ENCODE peak calls at places on chromosomes 6 and 20, in six cellular contexts. S, M, E, J, X and B are unnamed samples.

GRCh38 chr6:148888853-148889252 is 142.0 kb downstream of the UST start:
- DNase-seq in S (no peak), M (no peak), E (no peak), J (no peak), X (no peak), B (no peak)

GRCh38 chr6:56435326-56435725 is 187.9 kb upstream of the COL21A1 start:
- DNase-seq in S (no peak), M (no peak), E (no peak), J (no peak), X (no peak), B (no peak)

GRCh38 chr6:150599199-150600002 is at the start of gene PLEKHG1:
- DNase-seq in S (peak; percentile 77), M (peak; percentile 53), E (peak; percentile 81), J (no peak), X (peak; percentile 83), B (peak; percentile 65)

GRCh38 chr20:38809942-38810341 is 4.4 kb downstream of the PPP1R16B start:
- DNase-seq in S (no peak), M (no peak), E (no peak), J (no peak), X (no peak), B (no peak)

GRCh38 chr6:17485181-17485580 is 91.8 kb downstream of the CAP2 start:
- DNase-seq in S (no peak), M (no peak), E (no peak), J (no peak), X (no peak), B (no peak)

GRCh38 chr6:106339334-106340029 is 13.9 kb upstream of the ATG5 start:
- DNase-seq in S (peak; percentile 55), M (peak; percentile 32), E (peak; percentile 38), J (peak; percentile 41), X (no peak), B (no peak)

GRCh38 chr6:117503211-117503610 is 20.7 kb downstream of the DCBLD1 start:
- DNase-seq in S (no peak), M (no peak), E (no peak), J (no peak), X (no peak), B (no peak)

GRCh38 chr6:157159339-157159738 is 164.0 kb downstream of the TMEM242 start:
- DNase-seq in S (no peak), M (no peak), E (no peak), J (no peak), X (no peak), B (no peak)

GRCh38 chr6:45987866-45988265 is 27.8 kb downstream of the CLIC5 start:
- DNase-seq in S (no peak), M (no peak), E (no peak), J (no peak), X (no peak), B (no peak)

GRCh38 chr20:62368629-62369507 is 1.8 kb upstream of the LAMA5 start:
- DNase-seq in S (no peak), M (no peak), E (no peak), J (no peak), X (peak; percentile 70), B (no peak)

GRCh38 chr6:114735118-114735730 is 392.4 kb upstream of the HS3ST5 start:
- DNase-seq in S (no peak), M (no peak), E (no peak), J (no peak), X (no peak), B (no peak)

GRCh38 chr6:41237128-41237527 is 9.0 kb downstream of the TREML4 start:
- DNase-seq in S (no peak), M (no peak), E (no peak), J (no peak), X (no peak), B (no peak)

GRCh38 chr6:422423-423061 is 31.0 kb downstream of the IRF4 start:
- DNase-seq in S (no peak), M (no peak), E (no peak), J (peak; percentile 57), X (no peak), B (no peak)

GRCh38 chr6:139133272-139133671 is 1.6 kb upstream of the HECA start:
- DNase-seq in S (no peak), M (no peak), E (peak; percentile 67), J (no peak), X (no peak), B (no peak)

GRCh38 chr6:91106083-91106482 is 519.2 kb upstream of the MAP3K7 start:
- DNase-seq in S (no peak), M (no peak), E (no peak), J (no peak), X (no peak), B (no peak)

GRCh38 chr6:123648020-123648580 is 11.3 kb upstream of the TRDN start:
- DNase-seq in S (no peak), M (no peak), E (no peak), J (no peak), X (no peak), B (no peak)

GRCh38 chr20:34129518-34130162 is 17.6 kb upstream of the EIF2S2 start:
- DNase-seq in S (peak; percentile 72), M (peak; percentile 44), E (peak; percentile 73), J (peak; percentile 29), X (peak; percentile 41), B (peak; percentile 60)

GRCh38 chr6:12749531-12750379 is 33.2 kb downstream of the PHACTR1 start:
- DNase-seq in S (no peak), M (no peak), E (no peak), J (no peak), X (no peak), B (no peak)

GRCh38 chr6:163337958-163338357 is 76.6 kb upstream of the QKI start:
- DNase-seq in S (no peak), M (no peak), E (no peak), J (no peak), X (no peak), B (no peak)

GRCh38 chr6:43610431-43610830 is 18.6 kb downstream of the GTPBP2 start:
- DNase-seq in S (no peak), M (no peak), E (no peak), J (no peak), X (no peak), B (no peak)

GRCh38 chr20:50246367-50247195 is 56.0 kb downstream of the CEBPB start:
- DNase-seq in S (peak; percentile 65), M (no peak), E (no peak), J (no peak), X (peak; percentile 15), B (no peak)

GRCh38 chr6:68732423-68732822 is 97.3 kb downstream of the ADGRB3 start:
- DNase-seq in S (no peak), M (no peak), E (no peak), J (no peak), X (no peak), B (no peak)

GRCh38 chr20:50189681-50190250 is 864 bp upstream of the CEBPB start:
- DNase-seq in S (peak; percentile 67), M (peak; percentile 29), E (no peak), J (no peak), X (peak; percentile 66), B (peak; percentile 61)